ENCODE peak calls at places on chromosome 7, in four cellular contexts. Z is astrocyte of the spinal cord, P is NCI-H460, C is NCI-H748 treated with DMSO at 0.1 percent for 48 hours. L is an unnamed sample.
A peak's percentile ranks its signal among the peaks of the same experiment; 100 is the strongest.

GRCh38 chr7:121960678-121961461 is 87.9 kb downstream of the PTPRZ1 start:
- DNase-seq in Z (peak; percentile 78), P (no peak), C (no peak), L (no peak)

GRCh38 chr7:157615852-157616251 is 279.0 kb downstream of the DNAJB6 start:
- DNase-seq in Z (no peak), P (no peak), C (no peak), L (no peak)

GRCh38 chr7:74029991-74030415 is 2.0 kb downstream of the ELN start:
- DNase-seq in Z (no peak), P (no peak), C (no peak), L (no peak)

GRCh38 chr7:28999421-28999820 is 41.3 kb upstream of the TRIL start:
- DNase-seq in Z (no peak), P (no peak), C (no peak), L (no peak)

GRCh38 chr7:37230221-37230620 is 218.4 kb downstream of the ELMO1 start:
- DNase-seq in Z (no peak), P (no peak), C (no peak), L (no peak)

GRCh38 chr7:30348083-30348560 is 63.7 kb downstream of the ZNRF2 start:
- DNase-seq in Z (peak; percentile 88), P (peak; percentile 46), C (no peak), L (no peak)

GRCh38 chr7:74000489-74001149 is 27.4 kb upstream of the ELN start:
- DNase-seq in Z (no peak), P (no peak), C (no peak), L (no peak)

GRCh38 chr7:5501465-5501864 is 77.8 kb upstream of the TNRC18 start:
- DNase-seq in Z (no peak), P (no peak), C (no peak), L (no peak)

GRCh38 chr7:92563345-92563744 is 26.8 kb downstream of the FAM133B start:
- DNase-seq in Z (no peak), P (no peak), C (no peak), L (no peak)

GRCh38 chr7:6571160-6571779 is 6.0 kb upstream of the ZDHHC4 start:
- DNase-seq in Z (no peak), P (no peak), C (no peak), L (no peak)

GRCh38 chr7:92782236-92782635 is 54.1 kb downstream of the CDK6 start:
- DNase-seq in Z (no peak), P (no peak), C (no peak), L (no peak)

GRCh38 chr7:137454169-137455166 is 110.9 kb upstream of the PTN start:
- DNase-seq in Z (peak; percentile 71), P (peak; percentile 49), C (peak; percentile 51), L (peak; percentile 68)

GRCh38 chr7:138243430-138243829 is 167.2 kb downstream of the AKR1D1 start:
- DNase-seq in Z (peak; percentile 25), P (no peak), C (peak; percentile 95), L (no peak)

GRCh38 chr7:67863911-67864310 is 867.3 kb downstream of the TYW1 start:
- DNase-seq in Z (no peak), P (no peak), C (no peak), L (no peak)

GRCh38 chr7:1274876-1275684 is 42.4 kb downstream of the UNCX start:
- DNase-seq in Z (no peak), P (no peak), C (no peak), L (no peak)

GRCh38 chr7:137316643-137317042 is 26.9 kb downstream of the PTN start:
- DNase-seq in Z (no peak), P (no peak), C (no peak), L (no peak)

GRCh38 chr7:155597753-155598140 is 46.7 kb upstream of the RBM33 start:
- DNase-seq in Z (no peak), P (no peak), C (no peak), L (no peak)

GRCh38 chr7:44463169-44463808 is 27.2 kb downstream of the NUDCD3 start:
- DNase-seq in Z (peak; percentile 16), P (no peak), C (no peak), L (peak; percentile 4)

GRCh38 chr7:141874787-141875186 is 33.5 kb upstream of the PRSS37 start:
- DNase-seq in Z (no peak), P (no peak), C (no peak), L (no peak)

GRCh38 chr7:56537952-56538351 is 421.7 kb upstream of the NUPR2 start:
- DNase-seq in Z (no peak), P (no peak), C (peak; percentile 55), L (peak; percentile 2)

GRCh38 chr7:128041203-128041602 is 10.0 kb upstream of the LRRC4 start:
- DNase-seq in Z (peak; percentile 84), P (no peak), C (no peak), L (no peak)

GRCh38 chr7:141695803-141696289 is 6.1 kb downstream of the DENND11 start:
- DNase-seq in Z (no peak), P (no peak), C (peak; percentile 29), L (no peak)

GRCh38 chr7:81603-82342 is 110.6 kb upstream of the FAM20C start:
- DNase-seq in Z (no peak), P (no peak), C (no peak), L (no peak)

GRCh38 chr7:11557627-11558026 is 274.4 kb downstream of the THSD7A start:
- DNase-seq in Z (no peak), P (peak; percentile 48), C (peak; percentile 46), L (no peak)

GRCh38 chr7:57400531-57401155 is 49.3 kb upstream of the ZNF716 start:
- DNase-seq in Z (no peak), P (no peak), C (no peak), L (no peak)

GRCh38 chr7:108278281-108278680 is 148.1 kb upstream of the LAMB4 start:
- DNase-seq in Z (no peak), P (no peak), C (no peak), L (no peak)

GRCh38 chr7:1694981-1695511 is 25.0 kb downstream of the ELFN1 start:
- DNase-seq in Z (no peak), P (no peak), C (no peak), L (no peak)

GRCh38 chr7:99563650-99564049 is 5.2 kb downstream of the ZNF655 start:
- DNase-seq in Z (peak; percentile 85), P (no peak), C (no peak), L (no peak)

GRCh38 chr7:133436014-133436428 is 183.1 kb downstream of the EXOC4 start:
- DNase-seq in Z (peak; percentile 86), P (peak; percentile 88), C (no peak), L (no peak)

GRCh38 chr7:149621776-149622175 is 124.2 kb upstream of the ZNF746 start:
- DNase-seq in Z (no peak), P (no peak), C (no peak), L (no peak)

GRCh38 chr7:151351967-151352366 is 10.4 kb downstream of the NUB1 start:
- DNase-seq in Z (no peak), P (no peak), C (no peak), L (no peak)

GRCh38 chr7:65804887-65805286 is 68.0 kb upstream of the VKORC1L1 start:
- DNase-seq in Z (no peak), P (no peak), C (no peak), L (no peak)

GRCh38 chr7:7922684-7923385 is 45.8 kb upstream of the GLCCI1 start:
- DNase-seq in Z (no peak), P (no peak), C (peak; percentile 39), L (peak; percentile 92)

GRCh38 chr7:21603477-21603876 is 60.6 kb downstream of the DNAH11 start:
- DNase-seq in Z (no peak), P (no peak), C (no peak), L (no peak)

GRCh38 chr7:7706556-7706955 is 11.9 kb downstream of the RPA3 start:
- DNase-seq in Z (no peak), P (no peak), C (no peak), L (no peak)

GRCh38 chr7:41702635-41703371 is at the start of gene INHBA:
- DNase-seq in Z (peak; percentile 83), P (peak; percentile 66), C (no peak), L (no peak)

GRCh38 chr7:100130608-100131453 is 4.1 kb downstream of the MBLAC1 start:
- DNase-seq in Z (peak; percentile 48), P (peak; percentile 60), C (peak; percentile 67), L (peak; percentile 36)